ENCODE peak calls at places on chromosomes 12 and 14, in seven cellular contexts. H is cardiac muscle cell; Y is fibroblast of the aortic adventitia; X is tibial nerve; F is activated CD8-positive, alpha-beta T cell treated with anti-CD3 and anti-CD28 coated beads for 36 hours; N is psoas muscle; Z is cardiac fibroblast. W is an unnamed sample.

GRCh38 chr12:130552483-130552996 is 163.6 kb downstream of the RIMBP2 start:
- DNase-seq in H (no peak), Y (no peak), X (no peak), F (no peak), N (no peak), Z (no peak), W (no peak)

GRCh38 chr12:91361864-91362263 is 179.2 kb upstream of the DCN start:
- DNase-seq in H (peak), Y (peak), X (no peak), F (no peak), N (no peak), Z (peak), W (peak)

GRCh38 chr12:13661005-13661887 is 320.2 kb downstream of the GRIN2B start:
- DNase-seq in H (peak), Y (peak), X (peak), F (peak), N (peak), Z (peak), W (peak)

GRCh38 chr12:69154585-69155363 is 84.6 kb upstream of the CPSF6 start:
- DNase-seq in H (peak), Y (peak), X (peak), F (peak), N (peak), Z (peak), W (peak)

GRCh38 chr14:104143071-104143470 is 4.7 kb downstream of the KIF26A start:
- DNase-seq in H (no peak), Y (no peak), X (no peak), F (no peak), N (no peak), Z (no peak), W (no peak)

GRCh38 chr14:72815459-72815858 is 78.4 kb downstream of the DPF3 start:
- DNase-seq in H (no peak), Y (no peak), X (no peak), F (no peak), N (no peak), Z (no peak), W (no peak)

GRCh38 chr12:121986494-121987245 is 35.0 kb upstream of the BCL7A start:
- DNase-seq in H (no peak), Y (no peak), X (no peak), F (no peak), N (no peak), Z (no peak), W (no peak)

GRCh38 chr14:77674931-77675330 is 32.9 kb downstream of the ALKBH1 start:
- DNase-seq in H (no peak), Y (no peak), X (no peak), F (no peak), N (no peak), Z (no peak), W (no peak)

GRCh38 chr12:98653866-98654493 is 8.9 kb downstream of the APAF1 start:
- DNase-seq in H (peak), Y (peak), X (no peak), F (no peak), N (no peak), Z (peak), W (peak)

GRCh38 chr14:70534904-70535303 is at the start of gene ADAM20:
- DNase-seq in H (no peak), Y (no peak), X (no peak), F (no peak), N (no peak), Z (no peak), W (no peak)

GRCh38 chr14:79415726-79416125 is 795.6 kb downstream of the DIO2 start:
- DNase-seq in H (no peak), Y (no peak), X (no peak), F (no peak), N (no peak), Z (peak), W (no peak)

GRCh38 chr14:74975059-74975810 is 19.8 kb upstream of the PGF start:
- DNase-seq in H (peak), Y (peak), X (peak), F (no peak), N (peak), Z (peak), W (no peak)

GRCh38 chr14:54818201-54819133 is 84.2 kb downstream of the GCH1 start:
- DNase-seq in H (peak), Y (peak), X (no peak), F (no peak), N (no peak), Z (peak), W (no peak)

GRCh38 chr14:22180045-22180444 is 409.0 kb downstream of the DAD1 start:
- DNase-seq in H (no peak), Y (no peak), X (no peak), F (no peak), N (no peak), Z (no peak), W (no peak)

GRCh38 chr12:12017135-12017581 is 53.6 kb upstream of the BCL2L14 start:
- DNase-seq in H (peak), Y (no peak), X (no peak), F (no peak), N (no peak), Z (no peak), W (no peak)

GRCh38 chr12:111056618-111057521 is 136.5 kb upstream of the MYL2 start:
- DNase-seq in H (no peak), Y (no peak), X (no peak), F (peak), N (no peak), Z (no peak), W (peak)

GRCh38 chr12:31238764-31239387 is 87.1 kb downstream of the SINHCAF start:
- DNase-seq in H (peak), Y (peak), X (peak), F (peak), N (peak), Z (peak), W (peak)

GRCh38 chr14:105045710-105046326 is 19.4 kb downstream of the GPR132 start:
- DNase-seq in H (peak), Y (peak), X (peak), F (peak), N (peak), Z (peak), W (peak)

GRCh38 chr14:20658246-20658645 is 16.8 kb upstream of the OR6S1 start:
- DNase-seq in H (no peak), Y (no peak), X (no peak), F (no peak), N (no peak), Z (no peak), W (no peak)

GRCh38 chr12:102756564-102756963 is 160.5 kb downstream of the PAH start:
- DNase-seq in H (peak), Y (no peak), X (no peak), F (no peak), N (no peak), Z (no peak), W (no peak)

GRCh38 chr14:96130854-96131253 is 73.8 kb upstream of the BDKRB2 start:
- DNase-seq in H (peak), Y (peak), X (no peak), F (no peak), N (no peak), Z (peak), W (no peak)

GRCh38 chr12:100672075-100672592 is 98.7 kb downstream of the GAS2L3 start:
- DNase-seq in H (no peak), Y (no peak), X (no peak), F (peak), N (peak), Z (peak), W (peak)

GRCh38 chr12:108635201-108635996 is 1.7 kb upstream of the SELPLG start:
- DNase-seq in H (no peak), Y (no peak), X (no peak), F (peak), N (no peak), Z (no peak), W (peak)

GRCh38 chr14:22900088-22900799 is 17.2 kb downstream of the REM2 start:
- DNase-seq in H (peak), Y (peak), X (no peak), F (peak), N (no peak), Z (peak), W (peak)

GRCh38 chr12:21502872-21503271 is 1.3 kb downstream of the GOLT1B start:
- DNase-seq in H (no peak), Y (no peak), X (no peak), F (no peak), N (no peak), Z (no peak), W (no peak)

GRCh38 chr12:122917508-122918227 is 21.7 kb upstream of the VPS37B start:
- DNase-seq in H (peak), Y (peak), X (no peak), F (no peak), N (no peak), Z (peak), W (no peak)

GRCh38 chr12:26113194-26113654 is 11.6 kb downstream of the BHLHE41 start:
- DNase-seq in H (no peak), Y (peak), X (no peak), F (no peak), N (no peak), Z (no peak), W (no peak)

GRCh38 chr14:21057803-21058675 is at the start of gene RNASE8:
- DNase-seq in H (no peak), Y (no peak), X (no peak), F (no peak), N (no peak), Z (no peak), W (no peak)

GRCh38 chr14:49405291-49405690 is 180.9 kb downstream of the RPS29 start:
- DNase-seq in H (peak), Y (peak), X (no peak), F (no peak), N (no peak), Z (peak), W (no peak)

GRCh38 chr12:87152084-87152483 is 877.1 kb downstream of the C12orf50 start:
- DNase-seq in H (no peak), Y (no peak), X (no peak), F (no peak), N (no peak), Z (no peak), W (no peak)

GRCh38 chr14:69666698-69667211 is 55.4 kb downstream of the SUSD6 start:
- DNase-seq in H (peak), Y (peak), X (no peak), F (no peak), N (no peak), Z (peak), W (no peak)

GRCh38 chr12:30622509-30622908 is 73.2 kb downstream of the IPO8 start:
- DNase-seq in H (peak), Y (peak), X (no peak), F (no peak), N (no peak), Z (peak), W (peak)

GRCh38 chr12:47773062-47773857 is at the start of gene SLC48A1:
- DNase-seq in H (peak), Y (peak), X (no peak), F (peak), N (peak), Z (peak), W (peak)

GRCh38 chr12:124673881-124674617 is 106.6 kb upstream of the NCOR2 start:
- DNase-seq in H (no peak), Y (no peak), X (no peak), F (no peak), N (peak), Z (no peak), W (no peak)

GRCh38 chr12:2083008-2083407 is 30.2 kb downstream of the CACNA1C start:
- DNase-seq in H (no peak), Y (peak), X (no peak), F (no peak), N (no peak), Z (no peak), W (no peak)
- TF ChIP-seq CTCF in H (no peak), Y (no peak), X (no peak), F (no peak), N (no peak), Z (no peak), W (no peak)

DNA sequence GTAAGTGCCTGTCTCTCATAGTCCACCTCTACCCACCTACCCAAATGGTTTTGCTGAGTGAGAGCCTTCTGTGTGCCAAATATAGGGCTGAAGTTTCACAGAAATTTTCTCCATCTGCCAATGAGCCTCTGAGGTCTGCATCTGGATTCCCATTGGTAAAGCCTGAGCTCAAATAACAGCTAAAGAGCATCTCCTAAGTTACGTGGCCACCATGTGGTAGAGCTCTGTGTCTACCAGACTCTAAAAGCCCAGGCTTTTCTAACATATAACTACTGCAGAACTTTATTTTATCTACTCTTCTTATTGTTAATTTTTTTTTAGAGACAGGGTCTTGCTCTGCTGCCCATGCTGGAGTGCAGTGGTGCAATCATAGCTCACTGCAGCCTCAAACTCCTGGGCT is 16.0 kb downstream of the AMDHD1 start:
- DNase-seq in H (peak), Y (peak), X (no peak), F (no peak), N (no peak), Z (peak), W (no peak)
- TF ChIP-seq CTCF in H (no peak), Y (no peak), X (no peak), F (no peak), N (no peak), Z (peak), W (no peak)

GRCh38 chr14:103085106-103086091 is 1.4 kb downstream of the LBHD2 start:
- DNase-seq in H (no peak), Y (no peak), X (no peak), F (no peak), N (peak), Z (no peak), W (no peak)
- TF ChIP-seq CTCF in H (peak), Y (peak), X (no peak), F (no peak), N (no peak), Z (peak), W (no peak)

GRCh38 chr14:47919994-47920393 is 244.6 kb upstream of the MDGA2 start:
- DNase-seq in H (no peak), Y (no peak), X (no peak), F (no peak), N (no peak), Z (no peak), W (no peak)

GRCh38 chr14:47919334-47919846 is 244.0 kb upstream of the MDGA2 start:
- DNase-seq in H (no peak), Y (no peak), X (no peak), F (no peak), N (no peak), Z (no peak), W (no peak)

GRCh38 chr14:47921133-47921532 is 245.7 kb upstream of the MDGA2 start:
- DNase-seq in H (no peak), Y (no peak), X (no peak), F (no peak), N (no peak), Z (no peak), W (no peak)

DNA sequence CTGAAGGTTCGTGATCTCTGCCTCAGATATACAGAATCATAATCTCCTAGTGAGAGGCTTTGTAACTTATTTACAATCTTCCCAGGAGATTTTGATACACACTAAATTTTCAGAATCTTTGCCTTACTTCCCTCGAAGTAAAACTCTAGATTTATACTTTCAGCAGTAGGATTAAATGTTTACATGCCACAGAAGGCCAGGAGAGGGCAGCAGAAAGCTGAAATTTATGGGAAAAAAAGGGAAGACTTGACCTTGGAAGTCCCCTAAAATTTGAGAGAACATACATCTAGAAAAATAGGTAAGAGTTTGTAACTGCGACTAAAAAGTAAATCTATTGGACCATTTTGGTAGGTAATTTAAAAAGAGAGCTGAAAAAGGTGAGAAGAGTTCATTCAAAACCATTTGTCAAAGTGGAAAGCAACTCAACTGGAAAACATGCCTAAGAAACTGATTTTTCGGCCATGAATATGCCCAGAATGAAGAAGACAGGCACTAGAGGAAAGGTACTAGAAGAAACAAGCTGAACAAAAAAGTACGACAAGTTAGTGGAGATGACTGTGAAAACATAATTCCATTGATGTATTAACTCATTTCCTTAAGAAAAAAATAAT is 242.0 kb upstream of the MDGA2 start:
- DNase-seq in H (peak), Y (peak), X (no peak), F (peak), N (no peak), Z (peak), W (no peak)
- TF ChIP-seq CTCF in H (peak), Y (peak), X (peak), F (peak), N (no peak), Z (peak), W (no peak)

GRCh38 chr14:100032749-100033148 is 32.5 kb upstream of the EVL start:
- DNase-seq in H (no peak), Y (no peak), X (no peak), F (no peak), N (no peak), Z (no peak), W (no peak)

GRCh38 chr14:100033347-100034052 is 31.7 kb upstream of the EVL start:
- DNase-seq in H (no peak), Y (no peak), X (no peak), F (no peak), N (no peak), Z (peak), W (no peak)

GRCh38 chr14:100037351-100037750 is 27.9 kb upstream of the EVL start:
- DNase-seq in H (peak), Y (peak), X (no peak), F (no peak), N (no peak), Z (peak), W (no peak)

GRCh38 chr14:100038065-100038464 is 27.2 kb upstream of the EVL start:
- DNase-seq in H (no peak), Y (no peak), X (no peak), F (no peak), N (no peak), Z (no peak), W (no peak)

DNA sequence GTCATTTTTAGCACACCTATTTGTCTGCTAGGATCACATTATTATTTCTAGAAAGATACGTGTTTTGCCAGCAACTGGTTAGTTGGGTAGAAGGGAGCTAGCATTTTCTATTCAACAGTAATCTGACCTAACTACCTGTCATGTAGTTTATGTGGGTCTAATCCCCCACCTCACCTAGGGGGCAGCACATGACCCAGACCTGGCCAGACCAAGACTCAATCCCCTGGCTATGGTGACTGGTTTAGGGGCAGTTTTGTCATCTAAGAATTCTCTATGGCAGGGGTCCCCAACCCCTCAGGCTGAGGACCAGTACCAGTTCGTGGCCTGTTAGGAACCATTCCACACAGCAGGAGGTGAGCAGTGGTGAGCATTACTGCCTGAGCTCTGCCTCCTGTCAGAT is 29.5 kb upstream of the EVL start:
- DNase-seq in H (no peak), Y (no peak), X (no peak), F (no peak), N (no peak), Z (no peak), W (no peak)
- TF ChIP-seq CTCF in H (no peak), Y (no peak), X (no peak), F (no peak), N (no peak), Z (no peak), W (no peak)

GRCh38 chr14:36521598-36522345 is 1.7 kb upstream of the NKX2-1 start:
- DNase-seq in H (no peak), Y (no peak), X (no peak), F (no peak), N (no peak), Z (no peak), W (no peak)
- TF ChIP-seq CTCF in H (no peak), Y (no peak), X (no peak), F (no peak), N (no peak), Z (no peak), W (no peak)

GRCh38 chr12:114000861-114001260 is 34.7 kb upstream of the RBM19 start:
- DNase-seq in H (no peak), Y (no peak), X (no peak), F (no peak), N (no peak), Z (no peak), W (no peak)

GRCh38 chr12:113991224-113992044 is 25.3 kb upstream of the RBM19 start:
- DNase-seq in H (no peak), Y (no peak), X (no peak), F (no peak), N (no peak), Z (no peak), W (no peak)

GRCh38 chr12:113994051-113994450 is 27.9 kb upstream of the RBM19 start:
- DNase-seq in H (no peak), Y (no peak), X (no peak), F (no peak), N (no peak), Z (no peak), W (no peak)

GRCh38 chr12:113997365-113997764 is 31.2 kb upstream of the RBM19 start:
- DNase-seq in H (no peak), Y (no peak), X (no peak), F (no peak), N (no peak), Z (no peak), W (peak)

GRCh38 chr12:113996026-113996425 is 29.9 kb upstream of the RBM19 start:
- DNase-seq in H (no peak), Y (no peak), X (no peak), F (no peak), N (no peak), Z (no peak), W (no peak)
- TF ChIP-seq CTCF in H (no peak), Y (no peak), X (no peak), F (no peak), N (no peak), Z (no peak), W (no peak)

W was measured in GM20000.